ENCODE peak calls at places on chromosome 15, in nine cellular contexts. Q is NCI-H1105 treated with DMSO at 0.1 percent for 48 hours, H is D341Med, R is fibroblast of villous mesenchyme, E is activated T-cell treated with anti-CD3 and anti-CD28 coated beads for 4 hours, O is cardiac muscle cell, D is IMR-90, U is caudate nucleus, Z is hypothalamus. M is an unnamed sample.

GRCh38 chr15:38860682-38861081 is 296.1 kb upstream of the RASGRP1 start:
- DNase-seq in Z (no peak), D (peak), U (no peak), R (peak), E (no peak), H (no peak), O (no peak), Q (no peak), M (no peak)

GRCh38 chr15:28101201-28101600 is 2.1 kb upstream of the OCA2 start:
- DNase-seq in U (no peak), R (no peak), Q (no peak), D (no peak), O (no peak), H (no peak), E (no peak), Z (no peak), M (no peak)

GRCh38 chr15:48402778-48403177 is 71.5 kb downstream of the DUT start:
- DNase-seq in Z (no peak), U (no peak), D (no peak), Q (no peak), H (no peak), E (no peak), R (no peak), O (no peak), M (peak)

GRCh38 chr15:86327230-86327865 is 247.7 kb downstream of the AGBL1 start:
- DNase-seq in R (no peak), H (no peak), D (no peak), Q (no peak), O (no peak), Z (no peak), E (no peak), U (no peak), M (no peak)

GRCh38 chr15:38174691-38175090 is 77.9 kb upstream of the SPRED1 start:
- DNase-seq in R (no peak), U (no peak), E (no peak), O (no peak), D (no peak), Z (no peak), H (no peak), Q (no peak), M (no peak)

GRCh38 chr15:72198410-72199270 is 1.1 kb upstream of the GRAMD2A start:
- DNase-seq in H (no peak), D (no peak), Z (no peak), Q (peak), O (no peak), R (no peak), E (no peak), U (no peak), M (no peak)

GRCh38 chr15:86062646-86063193 is 17.0 kb upstream of the AGBL1 start:
- DNase-seq in H (no peak), Q (peak), Z (no peak), R (no peak), E (no peak), U (no peak), O (no peak), D (no peak), M (no peak)

GRCh38 chr15:40051616-40052415 is 12.8 kb upstream of the SRP14 start:
- DNase-seq in Q (no peak), Z (no peak), U (no peak), D (no peak), H (no peak), R (no peak), O (no peak), E (no peak), M (no peak)

GRCh38 chr15:43105077-43105769 is 615 bp downstream of the UBR1 start:
- DNase-seq in E (no peak), Z (no peak), Q (no peak), D (peak), U (peak), R (no peak), O (peak), H (peak), M (peak)

GRCh38 chr15:69729167-69729748 is 276.6 kb downstream of the RPLP1 start:
- DNase-seq in R (peak), E (peak), Q (peak), H (peak), D (peak), O (peak), Z (no peak), U (no peak), M (no peak)

GRCh38 chr15:51322622-51323296 is 15.6 kb downstream of the CYP19A1 start:
- DNase-seq in Q (no peak), U (no peak), O (no peak), R (no peak), Z (no peak), D (no peak), E (no peak), H (no peak), M (peak)

GRCh38 chr15:44527241-44527640 is 9.7 kb upstream of the EIF3J start:
- DNase-seq in R (no peak), U (no peak), E (no peak), Z (no peak), O (no peak), D (no peak), H (no peak), Q (no peak), M (no peak)

GRCh38 chr15:45660231-45660979 is 25.6 kb downstream of the SQOR start:
- DNase-seq in R (peak), D (peak), H (no peak), E (no peak), Q (no peak), U (no peak), Z (no peak), O (peak), M (no peak)

GRCh38 chr15:33296050-33296449 is 14.7 kb upstream of the RYR3 start:
- DNase-seq in R (no peak), E (no peak), U (no peak), D (no peak), Q (no peak), Z (no peak), H (no peak), O (no peak), M (no peak)

GRCh38 chr15:79779739-79780138 is 117.1 kb downstream of the MTHFS start:
- DNase-seq in U (no peak), R (no peak), Q (no peak), O (no peak), D (no peak), Z (no peak), E (no peak), H (no peak), M (no peak)

GRCh38 chr15:97235285-97235985 is 725.1 kb upstream of the ARRDC4 start:
- DNase-seq in U (no peak), Q (peak), R (peak), E (no peak), D (peak), Z (no peak), H (peak), O (peak), M (no peak)